ENCODE peak calls at places on chromosome 10, in ten cellular contexts. One of them, this sample, is unnamed.

GRCh38 chr10:75355706-75356105 is 45.9 kb downstream of the ZNF503 start:
- DNase-seq in osteocyte: no peak
- DNase-seq in GM20000: no peak
- DNase-seq in astrocyte of the spinal cord: no peak
- DNase-seq in kidney epithelial cell: no peak
- DNase-seq in GM10248: no peak
- DNase-seq in SK-N-SH: no peak
- DNase-seq in GM23338: no peak
- DNase-seq in lower leg skin: no peak
- DNase-seq in OCI-LY7: no peak
- DNase-seq in this sample: no peak

GRCh38 chr10:4532976-4533375 is 293.0 kb upstream of the AKR1E2 start:
- DNase-seq in osteocyte: no peak
- DNase-seq in GM20000: no peak
- DNase-seq in astrocyte of the spinal cord: no peak
- DNase-seq in kidney epithelial cell: no peak
- DNase-seq in GM10248: no peak
- DNase-seq in SK-N-SH: no peak
- DNase-seq in GM23338: no peak
- DNase-seq in lower leg skin: no peak
- DNase-seq in OCI-LY7: no peak
- DNase-seq in this sample: no peak

GRCh38 chr10:114027041-114027394 is 16.6 kb upstream of the ADRB1 start:
- DNase-seq in osteocyte: no peak
- DNase-seq in GM20000: no peak
- DNase-seq in astrocyte of the spinal cord: no peak
- DNase-seq in kidney epithelial cell: no peak
- DNase-seq in GM10248: no peak
- DNase-seq in SK-N-SH: no peak
- DNase-seq in GM23338: no peak
- DNase-seq in lower leg skin: no peak
- DNase-seq in OCI-LY7: no peak
- DNase-seq in this sample: no peak

GRCh38 chr10:132465889-132466519 is 69.0 kb downstream of the PWWP2B start:
- DNase-seq in osteocyte: no peak
- DNase-seq in GM20000: no peak
- DNase-seq in astrocyte of the spinal cord: no peak
- DNase-seq in kidney epithelial cell: no peak
- DNase-seq in GM10248: no peak
- DNase-seq in SK-N-SH: no peak
- DNase-seq in GM23338: no peak
- DNase-seq in lower leg skin: no peak
- DNase-seq in OCI-LY7: no peak
- DNase-seq in this sample: no peak

GRCh38 chr10:119859422-119860258 is 13.0 kb downstream of the MCMBP start:
- DNase-seq in osteocyte: no peak
- DNase-seq in GM20000: peak; percentile 24
- DNase-seq in astrocyte of the spinal cord: peak; percentile 67
- DNase-seq in kidney epithelial cell: peak; percentile 21
- DNase-seq in GM10248: peak; percentile 29
- DNase-seq in SK-N-SH: peak; percentile 15
- DNase-seq in GM23338: peak; percentile 72
- DNase-seq in lower leg skin: no peak
- DNase-seq in OCI-LY7: peak; percentile 63
- DNase-seq in this sample: no peak

GRCh38 chr10:15236340-15236739 is 67.8 kb upstream of the NMT2 start:
- DNase-seq in osteocyte: no peak
- DNase-seq in GM20000: no peak
- DNase-seq in astrocyte of the spinal cord: peak; percentile 27
- DNase-seq in kidney epithelial cell: no peak
- DNase-seq in GM10248: no peak
- DNase-seq in SK-N-SH: no peak
- DNase-seq in GM23338: no peak
- DNase-seq in lower leg skin: no peak
- DNase-seq in OCI-LY7: no peak
- DNase-seq in this sample: no peak

GRCh38 chr10:30847199-30847598 is 184.5 kb downstream of the ZNF438 start:
- DNase-seq in osteocyte: no peak
- DNase-seq in GM20000: no peak
- DNase-seq in astrocyte of the spinal cord: no peak
- DNase-seq in kidney epithelial cell: no peak
- DNase-seq in GM10248: no peak
- DNase-seq in SK-N-SH: no peak
- DNase-seq in GM23338: no peak
- DNase-seq in lower leg skin: no peak
- DNase-seq in OCI-LY7: no peak
- DNase-seq in this sample: no peak

GRCh38 chr10:77606751-77607150 is 30.9 kb downstream of the KCNMA1 start:
- DNase-seq in osteocyte: no peak
- DNase-seq in GM20000: no peak
- DNase-seq in astrocyte of the spinal cord: no peak
- DNase-seq in kidney epithelial cell: no peak
- DNase-seq in GM10248: no peak
- DNase-seq in SK-N-SH: no peak
- DNase-seq in GM23338: peak; percentile 22
- DNase-seq in lower leg skin: no peak
- DNase-seq in OCI-LY7: no peak
- DNase-seq in this sample: no peak

GRCh38 chr10:66586897-66587679 is 338.7 kb upstream of the LRRTM3 start:
- DNase-seq in osteocyte: no peak
- DNase-seq in GM20000: no peak
- DNase-seq in astrocyte of the spinal cord: peak; percentile 4
- DNase-seq in kidney epithelial cell: no peak
- DNase-seq in GM10248: no peak
- DNase-seq in SK-N-SH: no peak
- DNase-seq in GM23338: no peak
- DNase-seq in lower leg skin: no peak
- DNase-seq in OCI-LY7: no peak
- DNase-seq in this sample: no peak

GRCh38 chr10:101716891-101717659 is 22.1 kb upstream of the FBXW4 start:
- DNase-seq in osteocyte: no peak
- DNase-seq in GM20000: no peak
- DNase-seq in astrocyte of the spinal cord: no peak
- DNase-seq in kidney epithelial cell: no peak
- DNase-seq in GM10248: no peak
- DNase-seq in SK-N-SH: no peak
- DNase-seq in GM23338: no peak
- DNase-seq in lower leg skin: no peak
- DNase-seq in OCI-LY7: no peak
- DNase-seq in this sample: no peak

GRCh38 chr10:91049961-91050360 is 129.1 kb upstream of the ANKRD1 start:
- DNase-seq in osteocyte: no peak
- DNase-seq in GM20000: no peak
- DNase-seq in astrocyte of the spinal cord: peak; percentile 77
- DNase-seq in kidney epithelial cell: no peak
- DNase-seq in GM10248: no peak
- DNase-seq in SK-N-SH: no peak
- DNase-seq in GM23338: no peak
- DNase-seq in lower leg skin: no peak
- DNase-seq in OCI-LY7: no peak
- DNase-seq in this sample: no peak

GRCh38 chr10:114638874-114639625 is 19.0 kb downstream of the ABLIM1 start:
- DNase-seq in osteocyte: no peak
- DNase-seq in GM20000: no peak
- DNase-seq in astrocyte of the spinal cord: peak; percentile 95
- DNase-seq in kidney epithelial cell: peak; percentile 75
- DNase-seq in GM10248: no peak
- DNase-seq in SK-N-SH: no peak
- DNase-seq in GM23338: no peak
- DNase-seq in lower leg skin: no peak
- DNase-seq in OCI-LY7: no peak
- DNase-seq in this sample: no peak

GRCh38 chr10:87695074-87695473 is 35.4 kb downstream of the PAPSS2 start:
- DNase-seq in osteocyte: no peak
- DNase-seq in GM20000: no peak
- DNase-seq in astrocyte of the spinal cord: no peak
- DNase-seq in kidney epithelial cell: no peak
- DNase-seq in GM10248: no peak
- DNase-seq in SK-N-SH: no peak
- DNase-seq in GM23338: no peak
- DNase-seq in lower leg skin: no peak
- DNase-seq in OCI-LY7: no peak
- DNase-seq in this sample: no peak

GRCh38 chr10:133420028-133420427 is 4.4 kb downstream of the SPRN start:
- DNase-seq in osteocyte: peak; percentile 80
- DNase-seq in GM20000: no peak
- DNase-seq in astrocyte of the spinal cord: no peak
- DNase-seq in kidney epithelial cell: no peak
- DNase-seq in GM10248: no peak
- DNase-seq in SK-N-SH: no peak
- DNase-seq in GM23338: no peak
- DNase-seq in lower leg skin: no peak
- DNase-seq in OCI-LY7: no peak
- DNase-seq in this sample: no peak

GRCh38 chr10:5685764-5686240 is 1.2 kb downstream of the TASOR2 start:
- DNase-seq in osteocyte: no peak
- DNase-seq in GM20000: no peak
- DNase-seq in astrocyte of the spinal cord: peak; percentile 23
- DNase-seq in kidney epithelial cell: no peak
- DNase-seq in GM10248: no peak
- DNase-seq in SK-N-SH: peak; percentile 23
- DNase-seq in GM23338: no peak
- DNase-seq in lower leg skin: no peak
- DNase-seq in OCI-LY7: peak; percentile 51
- DNase-seq in this sample: no peak
- TF ChIP-seq CTCF in osteocyte: no peak
- TF ChIP-seq CTCF in GM20000: no peak
- TF ChIP-seq CTCF in astrocyte of the spinal cord: no peak
- TF ChIP-seq CTCF in kidney epithelial cell: no peak
- TF ChIP-seq CTCF in GM10248: peak; percentile 3
- TF ChIP-seq CTCF in SK-N-SH: peak; percentile 3
- TF ChIP-seq CTCF in GM23338: no peak
- TF ChIP-seq CTCF in lower leg skin: no peak
- TF ChIP-seq CTCF in OCI-LY7: peak; percentile 62
- TF ChIP-seq CTCF in this sample: no peak

DNA sequence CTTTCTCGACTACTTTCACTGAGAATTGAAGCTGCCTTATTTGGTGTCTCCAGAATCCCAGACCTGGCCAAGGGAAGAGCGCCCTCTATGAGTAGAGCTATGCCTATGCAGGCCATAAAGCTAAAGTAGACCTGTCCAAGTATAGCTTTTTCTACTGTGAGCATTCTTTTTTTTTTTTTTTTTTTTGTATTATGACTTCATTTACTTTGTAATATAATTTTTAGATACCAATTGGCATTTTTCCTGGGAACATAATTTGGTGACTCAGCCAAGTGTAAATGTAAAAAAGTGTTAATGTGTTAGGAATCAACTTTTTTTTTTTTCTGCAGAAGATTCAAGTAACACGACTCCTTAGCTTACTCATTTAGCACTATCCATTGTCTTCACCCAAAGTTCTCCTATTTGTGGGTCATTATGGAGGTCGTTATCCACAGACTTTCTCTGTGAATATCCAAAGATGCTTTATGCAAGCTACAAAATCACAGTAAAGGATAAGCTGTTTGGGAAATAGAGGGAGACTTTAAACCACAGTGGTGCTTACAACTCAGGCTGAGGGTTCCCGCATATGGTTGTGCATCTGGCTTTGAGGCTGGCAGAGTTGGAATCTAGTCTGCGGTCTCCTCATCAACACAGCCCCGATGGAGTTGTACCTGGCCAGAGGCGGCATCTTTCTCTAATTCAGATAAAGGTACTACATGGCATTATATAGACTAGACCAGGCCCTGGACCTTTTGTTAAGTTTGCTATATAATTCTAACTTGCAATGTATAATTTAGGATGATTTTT is 1040.2 kb upstream of the SORCS1 start:
- DNase-seq in osteocyte: no peak
- DNase-seq in GM20000: peak; percentile 31
- DNase-seq in astrocyte of the spinal cord: peak; percentile 14
- DNase-seq in kidney epithelial cell: no peak
- DNase-seq in GM10248: peak; percentile 22
- DNase-seq in SK-N-SH: peak; percentile 20
- DNase-seq in GM23338: peak; percentile 84
- DNase-seq in lower leg skin: no peak
- DNase-seq in OCI-LY7: peak; percentile 20
- DNase-seq in this sample: peak; percentile 8
- TF ChIP-seq CTCF in osteocyte: peak; percentile 21
- TF ChIP-seq CTCF in GM20000: peak; percentile 39
- TF ChIP-seq CTCF in astrocyte of the spinal cord: peak; percentile 65
- TF ChIP-seq CTCF in kidney epithelial cell: peak; percentile 80
- TF ChIP-seq CTCF in GM10248: peak; percentile 74
- TF ChIP-seq CTCF in SK-N-SH: peak; percentile 77
- TF ChIP-seq CTCF in GM23338: peak; percentile 95
- TF ChIP-seq CTCF in lower leg skin: no peak
- TF ChIP-seq CTCF in OCI-LY7: peak; percentile 82
- TF ChIP-seq CTCF in this sample: peak; percentile 62

GRCh38 chr10:43751646-43752045 is 103.0 kb upstream of the ZNF32 start:
- DNase-seq in osteocyte: no peak
- DNase-seq in GM20000: no peak
- DNase-seq in astrocyte of the spinal cord: no peak
- DNase-seq in kidney epithelial cell: no peak
- DNase-seq in GM10248: no peak
- DNase-seq in SK-N-SH: no peak
- DNase-seq in GM23338: no peak
- DNase-seq in lower leg skin: no peak
- DNase-seq in OCI-LY7: no peak
- DNase-seq in this sample: no peak
- TF ChIP-seq CTCF in osteocyte: no peak
- TF ChIP-seq CTCF in GM20000: no peak
- TF ChIP-seq CTCF in astrocyte of the spinal cord: no peak
- TF ChIP-seq CTCF in kidney epithelial cell: no peak
- TF ChIP-seq CTCF in GM10248: no peak
- TF ChIP-seq CTCF in SK-N-SH: no peak
- TF ChIP-seq CTCF in GM23338: no peak
- TF ChIP-seq CTCF in lower leg skin: no peak
- TF ChIP-seq CTCF in OCI-LY7: no peak
- TF ChIP-seq CTCF in this sample: no peak

DNA sequence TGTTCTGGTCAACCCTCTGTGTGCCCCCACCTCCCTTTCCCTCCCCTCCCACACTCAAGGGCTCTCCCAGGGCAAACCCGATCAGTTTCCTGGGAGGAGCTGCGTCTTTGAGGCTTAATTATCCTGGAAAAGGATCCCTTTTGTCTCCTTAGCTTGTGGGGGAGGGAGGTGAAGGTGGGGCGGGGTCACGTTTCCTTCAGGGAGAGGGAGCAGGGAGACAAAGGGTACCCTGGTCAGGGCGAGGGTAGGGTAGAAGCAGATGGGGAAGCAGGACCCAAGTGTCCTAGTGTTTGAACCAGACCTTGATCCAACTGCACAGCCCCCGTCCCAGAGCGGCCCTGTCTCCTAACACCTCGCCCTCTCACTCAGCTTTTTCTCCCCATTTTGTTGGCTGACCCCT is 90.1 kb downstream of the HIF1AN start:
- DNase-seq in osteocyte: no peak
- DNase-seq in GM20000: no peak
- DNase-seq in astrocyte of the spinal cord: no peak
- DNase-seq in kidney epithelial cell: no peak
- DNase-seq in GM10248: no peak
- DNase-seq in SK-N-SH: no peak
- DNase-seq in GM23338: peak; percentile 77
- DNase-seq in lower leg skin: no peak
- DNase-seq in OCI-LY7: no peak
- DNase-seq in this sample: no peak
- TF ChIP-seq CTCF in osteocyte: no peak
- TF ChIP-seq CTCF in GM20000: no peak
- TF ChIP-seq CTCF in astrocyte of the spinal cord: no peak
- TF ChIP-seq CTCF in kidney epithelial cell: no peak
- TF ChIP-seq CTCF in GM10248: no peak
- TF ChIP-seq CTCF in SK-N-SH: no peak
- TF ChIP-seq CTCF in GM23338: no peak
- TF ChIP-seq CTCF in lower leg skin: no peak
- TF ChIP-seq CTCF in OCI-LY7: no peak
- TF ChIP-seq CTCF in this sample: no peak